ENCODE peak calls at places on chromosomes 6 and 20, in eight cellular contexts. One of them, this sample, is unnamed.

GRCh38 chr6:23320588-23320987 is 751.2 kb downstream of the HDGFL1 start:
- DNase-seq in IMR-90: no peak
- DNase-seq in naive thymus-derived CD4-positive, alpha-beta T cell: no peak
- DNase-seq in endothelial cell of umbilical vein: no peak
- DNase-seq in right cardiac atrium: no peak
- DNase-seq in breast epithelium: no peak
- DNase-seq in spleen: no peak
- DNase-seq in mesenchymal stem cell: no peak
- DNase-seq in this sample: no peak

GRCh38 chr6:148831064-148831463 is 84.2 kb downstream of the UST start:
- DNase-seq in IMR-90: no peak
- DNase-seq in naive thymus-derived CD4-positive, alpha-beta T cell: no peak
- DNase-seq in endothelial cell of umbilical vein: no peak
- DNase-seq in right cardiac atrium: no peak
- DNase-seq in breast epithelium: no peak
- DNase-seq in spleen: no peak
- DNase-seq in mesenchymal stem cell: no peak
- DNase-seq in this sample: peak; percentile 46

GRCh38 chr6:127090051-127090450 is 28.4 kb upstream of the RSPO3 start:
- DNase-seq in IMR-90: no peak
- DNase-seq in naive thymus-derived CD4-positive, alpha-beta T cell: no peak
- DNase-seq in endothelial cell of umbilical vein: no peak
- DNase-seq in right cardiac atrium: no peak
- DNase-seq in breast epithelium: no peak
- DNase-seq in spleen: no peak
- DNase-seq in mesenchymal stem cell: no peak
- DNase-seq in this sample: no peak

GRCh38 chr20:36728986-36729385 is 16.9 kb downstream of the NDRG3 start:
- DNase-seq in IMR-90: peak; percentile 56
- DNase-seq in naive thymus-derived CD4-positive, alpha-beta T cell: no peak
- DNase-seq in endothelial cell of umbilical vein: no peak
- DNase-seq in right cardiac atrium: no peak
- DNase-seq in breast epithelium: no peak
- DNase-seq in spleen: no peak
- DNase-seq in mesenchymal stem cell: peak; percentile 15
- DNase-seq in this sample: peak; percentile 55

GRCh38 chr20:54643761-54644160 is 168.4 kb downstream of the DOK5 start:
- DNase-seq in IMR-90: peak; percentile 73
- DNase-seq in naive thymus-derived CD4-positive, alpha-beta T cell: no peak
- DNase-seq in endothelial cell of umbilical vein: no peak
- DNase-seq in right cardiac atrium: peak; percentile 21
- DNase-seq in breast epithelium: no peak
- DNase-seq in spleen: no peak
- DNase-seq in mesenchymal stem cell: no peak
- DNase-seq in this sample: peak; percentile 17

GRCh38 chr6:391559-392440 is at the start of gene IRF4:
- DNase-seq in IMR-90: no peak
- DNase-seq in naive thymus-derived CD4-positive, alpha-beta T cell: peak; percentile 31
- DNase-seq in endothelial cell of umbilical vein: no peak
- DNase-seq in right cardiac atrium: no peak
- DNase-seq in breast epithelium: no peak
- DNase-seq in spleen: peak; percentile 89
- DNase-seq in mesenchymal stem cell: no peak
- DNase-seq in this sample: no peak

GRCh38 chr6:93389192-93389591 is 30.2 kb downstream of the EPHA7 start:
- DNase-seq in IMR-90: no peak
- DNase-seq in naive thymus-derived CD4-positive, alpha-beta T cell: no peak
- DNase-seq in endothelial cell of umbilical vein: no peak
- DNase-seq in right cardiac atrium: no peak
- DNase-seq in breast epithelium: no peak
- DNase-seq in spleen: no peak
- DNase-seq in mesenchymal stem cell: no peak
- DNase-seq in this sample: no peak

GRCh38 chr6:137493218-137494038 is 766 bp downstream of the OLIG3 start:
- DNase-seq in IMR-90: no peak
- DNase-seq in naive thymus-derived CD4-positive, alpha-beta T cell: no peak
- DNase-seq in endothelial cell of umbilical vein: no peak
- DNase-seq in right cardiac atrium: no peak
- DNase-seq in breast epithelium: no peak
- DNase-seq in spleen: peak; percentile 73
- DNase-seq in mesenchymal stem cell: no peak
- DNase-seq in this sample: no peak

GRCh38 chr6:132357120-132357519 is 44.2 kb downstream of the MOXD1 start:
- DNase-seq in IMR-90: peak; percentile 66
- DNase-seq in naive thymus-derived CD4-positive, alpha-beta T cell: no peak
- DNase-seq in endothelial cell of umbilical vein: peak; percentile 73
- DNase-seq in right cardiac atrium: no peak
- DNase-seq in breast epithelium: no peak
- DNase-seq in spleen: no peak
- DNase-seq in mesenchymal stem cell: peak; percentile 62
- DNase-seq in this sample: peak; percentile 70

GRCh38 chr20:51738877-51739447 is 29.2 kb downstream of the ATP9A start:
- DNase-seq in IMR-90: no peak
- DNase-seq in naive thymus-derived CD4-positive, alpha-beta T cell: no peak
- DNase-seq in endothelial cell of umbilical vein: no peak
- DNase-seq in right cardiac atrium: no peak
- DNase-seq in breast epithelium: no peak
- DNase-seq in spleen: no peak
- DNase-seq in mesenchymal stem cell: no peak
- DNase-seq in this sample: peak; percentile 77

GRCh38 chr6:17968081-17968518 is 19.3 kb downstream of the KIF13A start:
- DNase-seq in IMR-90: peak; percentile 45
- DNase-seq in naive thymus-derived CD4-positive, alpha-beta T cell: no peak
- DNase-seq in endothelial cell of umbilical vein: no peak
- DNase-seq in right cardiac atrium: no peak
- DNase-seq in breast epithelium: no peak
- DNase-seq in spleen: no peak
- DNase-seq in mesenchymal stem cell: peak; percentile 28
- DNase-seq in this sample: peak; percentile 69

GRCh38 chr6:104995989-104996617 is 39.2 kb downstream of the LIN28B start:
- DNase-seq in IMR-90: peak; percentile 19
- DNase-seq in naive thymus-derived CD4-positive, alpha-beta T cell: no peak
- DNase-seq in endothelial cell of umbilical vein: peak; percentile 72
- DNase-seq in right cardiac atrium: no peak
- DNase-seq in breast epithelium: no peak
- DNase-seq in spleen: no peak
- DNase-seq in mesenchymal stem cell: peak; percentile 87
- DNase-seq in this sample: peak; percentile 58

GRCh38 chr6:158531566-158531965 is 28.3 kb upstream of the TMEM181 start:
- DNase-seq in IMR-90: no peak
- DNase-seq in naive thymus-derived CD4-positive, alpha-beta T cell: no peak
- DNase-seq in endothelial cell of umbilical vein: no peak
- DNase-seq in right cardiac atrium: no peak
- DNase-seq in breast epithelium: no peak
- DNase-seq in spleen: no peak
- DNase-seq in mesenchymal stem cell: no peak
- DNase-seq in this sample: no peak

GRCh38 chr20:12180107-12180661 is 262.5 kb downstream of the BTBD3 start:
- DNase-seq in IMR-90: no peak
- DNase-seq in naive thymus-derived CD4-positive, alpha-beta T cell: no peak
- DNase-seq in endothelial cell of umbilical vein: no peak
- DNase-seq in right cardiac atrium: no peak
- DNase-seq in breast epithelium: no peak
- DNase-seq in spleen: no peak
- DNase-seq in mesenchymal stem cell: no peak
- DNase-seq in this sample: no peak

GRCh38 chr20:22584922-22585785 is 782 bp upstream of the FOXA2 start:
- DNase-seq in IMR-90: no peak
- DNase-seq in naive thymus-derived CD4-positive, alpha-beta T cell: no peak
- DNase-seq in endothelial cell of umbilical vein: no peak
- DNase-seq in right cardiac atrium: no peak
- DNase-seq in breast epithelium: no peak
- DNase-seq in spleen: no peak
- DNase-seq in mesenchymal stem cell: no peak
- DNase-seq in this sample: peak; percentile 39

GRCh38 chr20:22585786-22586493 is 1.6 kb upstream of the FOXA2 start:
- DNase-seq in IMR-90: no peak
- DNase-seq in naive thymus-derived CD4-positive, alpha-beta T cell: no peak
- DNase-seq in endothelial cell of umbilical vein: no peak
- DNase-seq in right cardiac atrium: no peak
- DNase-seq in breast epithelium: no peak
- DNase-seq in spleen: no peak
- DNase-seq in mesenchymal stem cell: no peak
- DNase-seq in this sample: no peak

GRCh38 chr20:22583773-22584629 is at the start of gene FOXA2:
- DNase-seq in IMR-90: no peak
- DNase-seq in naive thymus-derived CD4-positive, alpha-beta T cell: no peak
- DNase-seq in endothelial cell of umbilical vein: no peak
- DNase-seq in right cardiac atrium: no peak
- DNase-seq in breast epithelium: no peak
- DNase-seq in spleen: no peak
- DNase-seq in mesenchymal stem cell: no peak
- DNase-seq in this sample: peak; percentile 63

GRCh38 chr20:22582960-22583772 is 1.2 kb downstream of the FOXA2 start:
- DNase-seq in IMR-90: no peak
- DNase-seq in naive thymus-derived CD4-positive, alpha-beta T cell: no peak
- DNase-seq in endothelial cell of umbilical vein: no peak
- DNase-seq in right cardiac atrium: no peak
- DNase-seq in breast epithelium: no peak
- DNase-seq in spleen: no peak
- DNase-seq in mesenchymal stem cell: no peak
- DNase-seq in this sample: peak; percentile 17

DNA sequence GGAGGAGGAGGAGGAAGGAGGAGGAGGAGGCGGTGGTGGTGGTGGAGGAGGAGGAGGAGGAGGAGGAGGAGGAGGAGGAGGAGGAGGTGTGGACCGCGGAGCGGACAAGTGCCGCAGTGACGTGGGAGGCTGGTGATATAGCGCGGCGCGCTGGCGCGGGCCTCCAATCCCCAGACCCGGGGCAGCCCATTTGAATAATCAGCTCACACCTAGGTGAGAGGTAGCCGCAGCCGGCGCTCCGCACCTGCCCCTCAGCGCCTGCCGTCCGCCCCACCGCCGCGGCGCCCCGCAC is 204 bp upstream of the FOXA2 start:
- DNase-seq in IMR-90: no peak
- DNase-seq in naive thymus-derived CD4-positive, alpha-beta T cell: no peak
- DNase-seq in endothelial cell of umbilical vein: no peak
- DNase-seq in right cardiac atrium: no peak
- DNase-seq in breast epithelium: no peak
- DNase-seq in spleen: no peak
- DNase-seq in mesenchymal stem cell: no peak
- DNase-seq in this sample: peak; percentile 71
- H3K27me3 ChIP-seq in IMR-90: peaks cover 77% of the 10 kb centered on the region
- H3K27me3 ChIP-seq in naive thymus-derived CD4-positive, alpha-beta T cell: no peaks in the 10 kb centered on the region
- H3K27me3 ChIP-seq in endothelial cell of umbilical vein: peaks cover 71% of the 10 kb centered on the region
- H3K27me3 ChIP-seq in right cardiac atrium: no peaks in the 10 kb centered on the region
- H3K27me3 ChIP-seq in breast epithelium: no peaks in the 10 kb centered on the region
- H3K27me3 ChIP-seq in spleen: peaks cover 60% of the 10 kb centered on the region
- H3K27me3 ChIP-seq in mesenchymal stem cell: peaks cover 90% of the 10 kb centered on the region
- H3K27me3 ChIP-seq in this sample: peaks cover 8% of the 10 kb centered on the region

DNA sequence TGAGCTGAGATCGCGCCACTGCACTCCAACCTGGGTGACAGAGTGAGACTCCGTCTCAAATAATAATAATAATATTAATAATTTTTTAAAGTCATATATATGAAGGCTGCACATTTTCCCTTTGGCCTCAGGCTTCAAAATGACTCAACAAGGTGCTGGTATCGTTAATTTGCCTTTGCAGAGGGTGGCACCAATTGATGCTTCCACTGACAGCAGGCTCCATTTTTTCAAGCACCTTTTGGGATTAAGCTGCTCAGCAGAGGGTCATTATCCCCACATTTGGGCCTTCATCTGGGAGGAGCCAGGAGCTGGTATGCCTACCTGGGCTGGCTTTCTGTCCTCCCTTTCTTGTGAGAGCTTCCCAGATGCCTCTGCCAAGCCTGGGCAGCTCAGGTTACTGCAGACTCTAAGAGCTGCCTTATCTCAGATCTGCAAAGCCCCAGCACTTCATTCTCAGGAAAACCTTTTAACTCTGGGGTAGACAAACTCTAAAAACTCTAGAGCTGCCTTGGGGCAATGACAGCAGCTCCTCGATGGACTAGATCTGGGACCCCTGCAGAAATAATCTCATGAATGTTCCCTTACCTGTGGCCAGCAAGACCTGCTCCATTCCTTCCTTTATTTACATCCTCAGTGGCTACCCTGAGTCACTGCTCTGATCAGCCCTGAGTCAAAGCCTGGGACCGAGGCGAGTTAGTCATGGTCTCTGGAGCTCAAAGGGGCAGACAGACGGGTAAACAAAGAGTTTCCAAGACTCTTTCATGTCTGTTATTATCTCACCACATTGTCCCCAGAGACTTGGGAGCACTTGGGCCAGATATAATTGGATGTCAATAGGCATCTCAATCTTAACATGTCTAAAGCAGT is 80.0 kb upstream of the EYA2 start:
- DNase-seq in IMR-90: peak; percentile 87
- DNase-seq in naive thymus-derived CD4-positive, alpha-beta T cell: no peak
- DNase-seq in endothelial cell of umbilical vein: no peak
- DNase-seq in right cardiac atrium: no peak
- DNase-seq in breast epithelium: no peak
- DNase-seq in spleen: no peak
- DNase-seq in mesenchymal stem cell: peak; percentile 45
- DNase-seq in this sample: peak; percentile 96
- H3K27me3 ChIP-seq in IMR-90: peaks cover 5% of the 10 kb centered on the region
- H3K27me3 ChIP-seq in naive thymus-derived CD4-positive, alpha-beta T cell: no peaks in the 10 kb centered on the region
- H3K27me3 ChIP-seq in endothelial cell of umbilical vein: peaks cover 6% of the 10 kb centered on the region
- H3K27me3 ChIP-seq in right cardiac atrium: no peaks in the 10 kb centered on the region
- H3K27me3 ChIP-seq in breast epithelium: peaks cover 3% of the 10 kb centered on the region
- H3K27me3 ChIP-seq in spleen: peaks cover 21% of the 10 kb centered on the region
- H3K27me3 ChIP-seq in mesenchymal stem cell: peaks cover 76% of the 10 kb centered on the region
- H3K27me3 ChIP-seq in this sample: peaks cover 8% of the 10 kb centered on the region

GRCh38 chr20:32588040-32588439 is 2.9 kb upstream of the NOL4L start:
- DNase-seq in IMR-90: no peak
- DNase-seq in naive thymus-derived CD4-positive, alpha-beta T cell: no peak
- DNase-seq in endothelial cell of umbilical vein: no peak
- DNase-seq in right cardiac atrium: no peak
- DNase-seq in breast epithelium: no peak
- DNase-seq in spleen: no peak
- DNase-seq in mesenchymal stem cell: no peak
- DNase-seq in this sample: no peak
- H3K27me3 ChIP-seq in IMR-90: peaks cover 28% of the 10 kb centered on the region
- H3K27me3 ChIP-seq in naive thymus-derived CD4-positive, alpha-beta T cell: no peaks in the 10 kb centered on the region
- H3K27me3 ChIP-seq in endothelial cell of umbilical vein: peaks cover 26% of the 10 kb centered on the region
- H3K27me3 ChIP-seq in right cardiac atrium: no peaks in the 10 kb centered on the region
- H3K27me3 ChIP-seq in breast epithelium: peaks cover 3% of the 10 kb centered on the region
- H3K27me3 ChIP-seq in spleen: no peaks in the 10 kb centered on the region
- H3K27me3 ChIP-seq in mesenchymal stem cell: peaks cover 25% of the 10 kb centered on the region
- H3K27me3 ChIP-seq in this sample: peaks cover 5% of the 10 kb centered on the region

DNA sequence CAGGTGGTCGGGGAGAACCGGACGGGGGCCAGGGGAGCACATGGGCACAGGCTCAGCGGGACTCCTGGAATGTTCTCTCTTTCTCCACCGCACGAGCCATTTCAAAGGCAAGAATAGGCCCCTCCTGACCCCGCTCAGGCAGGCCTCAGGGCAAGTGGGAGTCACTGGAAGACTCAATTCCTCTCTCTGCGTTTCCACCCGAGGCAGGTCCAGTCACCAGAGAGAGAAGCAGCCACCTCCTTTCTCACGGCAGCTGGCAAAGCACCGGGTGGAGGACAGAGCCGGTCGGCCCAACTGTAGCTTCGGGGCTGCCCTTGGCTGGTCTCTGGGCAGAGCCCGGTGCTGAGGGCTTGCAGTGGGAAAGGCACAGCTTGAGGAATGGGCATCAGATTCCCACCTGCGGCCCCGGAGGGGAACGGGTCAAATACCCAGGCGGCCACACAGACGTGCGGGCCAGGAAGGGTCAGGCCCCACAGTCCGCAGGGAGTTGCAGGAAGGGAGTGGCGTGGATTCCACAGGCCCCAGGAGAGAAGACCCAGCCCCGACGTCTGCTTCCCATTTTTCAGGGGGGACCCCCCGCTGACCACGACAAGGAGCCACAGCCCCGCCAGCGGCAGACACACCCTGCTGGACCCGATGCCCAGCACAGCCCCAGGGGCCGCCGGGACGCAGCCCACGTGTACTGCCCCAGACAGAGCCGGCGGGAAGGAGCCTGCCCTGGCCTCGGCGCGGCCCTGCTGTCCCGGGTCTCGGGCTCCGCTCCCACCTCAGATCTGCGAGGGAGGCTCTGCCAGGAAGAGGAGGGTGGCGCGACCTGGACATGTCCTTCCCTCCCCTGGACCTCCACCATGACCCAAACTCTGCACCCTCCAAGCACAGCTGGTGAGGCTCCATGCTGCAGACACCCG is 55.0 kb downstream of the KCNQ2 start:
- DNase-seq in IMR-90: no peak
- DNase-seq in naive thymus-derived CD4-positive, alpha-beta T cell: no peak
- DNase-seq in endothelial cell of umbilical vein: no peak
- DNase-seq in right cardiac atrium: no peak
- DNase-seq in breast epithelium: no peak
- DNase-seq in spleen: no peak
- DNase-seq in mesenchymal stem cell: no peak
- DNase-seq in this sample: no peak
- H3K27me3 ChIP-seq in IMR-90: peaks cover 48% of the 10 kb centered on the region
- H3K27me3 ChIP-seq in naive thymus-derived CD4-positive, alpha-beta T cell: no peaks in the 10 kb centered on the region
- H3K27me3 ChIP-seq in endothelial cell of umbilical vein: no peaks in the 10 kb centered on the region
- H3K27me3 ChIP-seq in right cardiac atrium: no peaks in the 10 kb centered on the region
- H3K27me3 ChIP-seq in breast epithelium: no peaks in the 10 kb centered on the region
- H3K27me3 ChIP-seq in spleen: peaks cover 38% of the 10 kb centered on the region
- H3K27me3 ChIP-seq in mesenchymal stem cell: peaks cover 72% of the 10 kb centered on the region
- H3K27me3 ChIP-seq in this sample: peaks cover 80% of the 10 kb centered on the region